ENCODE peak calls at places on chromosomes 4 and X, in eight cellular contexts. O is NT2/D1, Q is mesendoderm, W is adipocyte, N is Peyer's patch, M is PC-3, D is neural progenitor cell, V is endodermal cell. K is an unnamed sample. For H3K4me1 and H3K27me3, the result is how much of the 10 kb centered on the place peaks cover.

GRCh38 chrX:72018277-72019112 is 107.8 kb downstream of the NHSL2 start:
- DNase-seq in O (peak), Q (peak), W (peak), N (peak), M (peak), D (peak), V (peak), K (peak)

GRCh38 chrX:68440940-68441339 is 7.6 kb upstream of the OPHN1 start:
- DNase-seq in O (no peak), Q (no peak), W (peak), N (no peak), M (peak), D (no peak), V (no peak), K (peak)

GRCh38 chr4:3463556-3464348 is 646 bp downstream of the DOK7 start:
- DNase-seq in O (no peak), Q (no peak), W (no peak), N (no peak), M (no peak), D (no peak), V (no peak), K (no peak)

GRCh38 chr4:44210750-44211149 is 237.9 kb downstream of the KCTD8 start:
- DNase-seq in O (no peak), Q (peak), W (no peak), N (no peak), M (no peak), D (no peak), V (peak), K (no peak)

GRCh38 chr4:187118731-187119130 is 395.1 kb upstream of the FAT1 start:
- DNase-seq in O (no peak), Q (no peak), W (no peak), N (no peak), M (no peak), D (no peak), V (no peak), K (no peak)

GRCh38 chr4:66275381-66276060 is 605.2 kb upstream of the EPHA5 start:
- DNase-seq in O (no peak), Q (no peak), W (peak), N (no peak), M (no peak), D (no peak), V (no peak), K (no peak)

GRCh38 chrX:119359618-119360382 is 39.3 kb upstream of the SLC25A43 start:
- DNase-seq in O (no peak), Q (no peak), W (peak), N (no peak), M (no peak), D (no peak), V (no peak), K (no peak)

GRCh38 chr4:9765091-9765490 is 16.3 kb upstream of the DRD5 start:
- DNase-seq in O (no peak), Q (peak), W (no peak), N (no peak), M (peak), D (peak), V (peak), K (no peak)

GRCh38 chr4:5980436-5981155 is 37.6 kb downstream of the C4orf50 start:
- DNase-seq in O (no peak), Q (peak), W (no peak), N (no peak), M (no peak), D (no peak), V (peak), K (no peak)

GRCh38 chr4:147480891-147481576 is at the start of gene EDNRA:
- DNase-seq in O (peak), Q (peak), W (peak), N (no peak), M (peak), D (peak), V (peak), K (no peak)

GRCh38 chrX:7055386-7056137 is 92.0 kb upstream of the STS start:
- DNase-seq in O (no peak), Q (no peak), W (no peak), N (no peak), M (no peak), D (no peak), V (no peak), K (no peak)

GRCh38 chrX:15674899-15675489 is 10.4 kb upstream of the CLTRN start:
- DNase-seq in O (peak), Q (peak), W (peak), N (peak), M (peak), D (peak), V (peak), K (peak)

GRCh38 chr4:185660340-185660739 is 125.0 kb upstream of the PDLIM3 start:
- DNase-seq in O (no peak), Q (no peak), W (no peak), N (no peak), M (no peak), D (no peak), V (no peak), K (no peak)

GRCh38 chr4:7309176-7309575 is 116.8 kb downstream of the SORCS2 start:
- DNase-seq in O (no peak), Q (no peak), W (no peak), N (no peak), M (no peak), D (no peak), V (no peak), K (no peak)

GRCh38 chr4:14596904-14597303 is 405.4 kb upstream of the CPEB2 start:
- DNase-seq in O (no peak), Q (peak), W (no peak), N (no peak), M (peak), D (peak), V (peak), K (no peak)

GRCh38 chrX:28498658-28499057 is 88.6 kb upstream of the IL1RAPL1 start:
- DNase-seq in O (peak), Q (peak), W (peak), N (no peak), M (peak), D (peak), V (peak), K (no peak)

GRCh38 chrX:19840899-19841648 is 46.3 kb downstream of the SH3KBP1 start:
- DNase-seq in O (peak), Q (peak), W (no peak), N (no peak), M (no peak), D (peak), V (peak), K (no peak)

GRCh38 chr4:141387299-141387698 is 166.6 kb downstream of the ZNF330 start:
- DNase-seq in O (no peak), Q (no peak), W (no peak), N (no peak), M (no peak), D (no peak), V (no peak), K (no peak)

GRCh38 chr4:85929926-85930325 is 429.9 kb downstream of the MAPK10 start:
- DNase-seq in O (no peak), Q (no peak), W (no peak), N (no peak), M (no peak), D (peak), V (peak), K (peak)

GRCh38 chr4:41143721-41144379 is 70.5 kb downstream of the APBB2 start:
- DNase-seq in O (no peak), Q (no peak), W (peak), N (no peak), M (peak), D (no peak), V (no peak), K (no peak)

GRCh38 chr4:156686120-156686519 is 285.5 kb downstream of the PDGFC start:
- DNase-seq in O (no peak), Q (no peak), W (peak), N (no peak), M (no peak), D (no peak), V (no peak), K (no peak)

GRCh38 chr4:92234393-92235176 is 69.2 kb upstream of the GRID2 start:
- DNase-seq in O (no peak), Q (no peak), W (peak), N (no peak), M (peak), D (no peak), V (no peak), K (no peak)

GRCh38 chr4:74032064-74032463 is 6.4 kb downstream of the CXCL3 start:
- DNase-seq in O (no peak), Q (no peak), W (no peak), N (no peak), M (peak), D (no peak), V (no peak), K (no peak)

GRCh38 chr4:80072607-80073361 is at the start of gene ANTXR2:
- DNase-seq in O (peak), Q (peak), W (peak), N (peak), M (peak), D (peak), V (peak), K (peak)

GRCh38 chr4:80071643-80072606 is 1.1 kb downstream of the ANTXR2 start:
- DNase-seq in O (peak), Q (peak), W (peak), N (peak), M (peak), D (peak), V (peak), K (peak)

GRCh38 chr4:80069108-80069836 is 3.8 kb downstream of the ANTXR2 start:
- DNase-seq in O (no peak), Q (no peak), W (no peak), N (no peak), M (peak), D (no peak), V (no peak), K (no peak)

GRCh38 chr4:80070880-80071620 is 2.0 kb downstream of the ANTXR2 start:
- DNase-seq in O (no peak), Q (no peak), W (peak), N (no peak), M (peak), D (no peak), V (no peak), K (no peak)

DNA sequence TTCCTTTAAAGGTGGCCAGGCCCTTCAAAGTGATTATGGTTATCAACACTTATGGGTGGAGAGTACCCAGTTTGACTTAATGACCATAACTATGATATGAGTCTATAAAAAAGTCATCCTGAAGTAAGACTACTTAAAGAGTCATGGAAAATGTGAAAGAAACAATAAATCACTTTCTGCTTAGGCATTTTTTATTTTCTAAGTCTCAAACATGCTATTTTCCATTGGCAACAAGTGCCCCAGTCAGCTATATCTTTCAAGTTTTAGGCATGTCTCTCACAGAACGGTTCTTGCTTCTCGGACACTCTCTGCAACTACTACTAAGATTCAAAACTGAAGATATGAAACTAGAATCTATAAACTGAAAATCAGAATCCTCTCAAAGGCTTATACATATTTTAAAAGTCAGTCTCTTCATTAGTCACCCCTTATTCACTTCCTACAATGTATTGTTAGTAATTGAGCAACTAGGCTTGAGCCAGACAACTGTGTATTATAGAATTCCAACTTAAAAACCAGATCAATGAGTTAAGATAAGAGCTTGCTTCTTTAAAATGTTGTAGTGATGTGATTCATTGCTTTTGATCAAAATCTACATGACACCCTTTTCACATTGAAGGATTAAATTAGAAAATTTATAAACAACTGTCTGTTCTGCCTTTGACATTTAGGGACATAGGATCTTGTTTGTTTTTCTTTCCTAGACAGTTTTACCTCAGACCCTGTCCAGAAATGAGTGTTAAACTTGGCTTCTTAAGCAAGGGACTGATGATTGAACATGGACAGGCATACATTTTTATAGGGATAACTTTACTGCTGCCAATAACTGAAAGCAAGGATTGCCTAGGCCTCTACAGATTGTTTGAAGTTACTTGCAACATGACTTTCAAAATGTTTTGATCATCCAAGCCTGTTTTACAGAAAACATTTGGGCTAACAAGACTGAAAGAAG is 2.9 kb downstream of the ANTXR2 start:
- DNase-seq in O (no peak), Q (no peak), W (peak), N (no peak), M (peak), D (no peak), V (no peak), K (no peak)
- H3K4me1 ChIP-seq in O (under half), Q (under half), W (under half), N (under half), M (under half), D (under half), V (under half), K (under half)

GRCh38 chrX:40459576-40460158 is 121.1 kb upstream of the ATP6AP2 start:
- DNase-seq in O (peak), Q (no peak), W (no peak), N (no peak), M (no peak), D (peak), V (peak), K (no peak)

GRCh38 chrX:40468033-40468979 is 112.5 kb upstream of the ATP6AP2 start:
- DNase-seq in O (peak), Q (peak), W (peak), N (peak), M (peak), D (peak), V (peak), K (peak)

GRCh38 chrX:40465735-40466551 is 114.8 kb upstream of the ATP6AP2 start:
- DNase-seq in O (no peak), Q (no peak), W (no peak), N (no peak), M (no peak), D (no peak), V (no peak), K (no peak)

GRCh38 chrX:40460926-40461325 is 119.8 kb upstream of the ATP6AP2 start:
- DNase-seq in O (no peak), Q (no peak), W (no peak), N (no peak), M (no peak), D (no peak), V (no peak), K (no peak)

GRCh38 chrX:40462797-40463196 is 118.0 kb upstream of the ATP6AP2 start:
- DNase-seq in O (no peak), Q (no peak), W (no peak), N (no peak), M (no peak), D (no peak), V (no peak), K (no peak)
- H3K27me3 ChIP-seq in O (under half), Q (under half), W (half or more), N (under half), M (under half), D (under half), V (under half), K (under half)

DNA sequence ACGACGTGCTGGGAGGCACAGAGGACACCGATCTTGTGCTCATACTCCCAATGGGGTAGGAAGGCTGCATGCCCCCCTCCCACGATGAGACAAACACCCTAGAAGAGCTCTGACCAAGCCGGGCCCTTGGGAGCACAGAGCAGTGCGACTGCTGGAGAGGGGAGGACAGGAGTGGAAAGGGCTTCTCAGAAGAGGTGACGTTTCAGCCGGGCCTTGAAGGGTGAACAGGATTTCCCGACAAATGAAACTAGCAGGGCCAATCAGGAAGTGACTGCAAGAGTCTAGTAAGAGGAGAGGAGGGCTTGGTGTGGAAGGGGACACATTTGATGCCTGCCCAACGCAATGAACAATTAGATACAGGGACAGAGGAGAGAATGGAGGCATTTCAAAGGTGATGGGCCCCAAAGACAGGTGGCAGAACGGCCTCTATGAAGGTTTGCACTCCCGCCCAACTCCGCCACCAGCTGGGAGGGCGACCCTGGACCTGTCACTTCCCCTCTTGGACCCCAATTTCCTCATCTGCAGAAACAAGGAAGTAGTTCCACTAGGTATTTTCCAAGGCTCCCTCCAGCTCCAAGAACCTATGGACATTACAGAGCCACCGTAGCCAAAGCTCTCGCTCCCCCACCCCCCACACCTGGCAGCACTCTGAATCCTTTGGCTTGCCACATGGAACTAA is 3.9 kb downstream of the HCFC1 start:
- DNase-seq in O (no peak), Q (no peak), W (no peak), N (peak), M (no peak), D (no peak), V (no peak), K (no peak)
- H3K4me3 ChIP-seq in O (no peak), Q (no peak), W (peak), N (no peak), M (peak), D (peak), V (peak), K (no peak)

DNA sequence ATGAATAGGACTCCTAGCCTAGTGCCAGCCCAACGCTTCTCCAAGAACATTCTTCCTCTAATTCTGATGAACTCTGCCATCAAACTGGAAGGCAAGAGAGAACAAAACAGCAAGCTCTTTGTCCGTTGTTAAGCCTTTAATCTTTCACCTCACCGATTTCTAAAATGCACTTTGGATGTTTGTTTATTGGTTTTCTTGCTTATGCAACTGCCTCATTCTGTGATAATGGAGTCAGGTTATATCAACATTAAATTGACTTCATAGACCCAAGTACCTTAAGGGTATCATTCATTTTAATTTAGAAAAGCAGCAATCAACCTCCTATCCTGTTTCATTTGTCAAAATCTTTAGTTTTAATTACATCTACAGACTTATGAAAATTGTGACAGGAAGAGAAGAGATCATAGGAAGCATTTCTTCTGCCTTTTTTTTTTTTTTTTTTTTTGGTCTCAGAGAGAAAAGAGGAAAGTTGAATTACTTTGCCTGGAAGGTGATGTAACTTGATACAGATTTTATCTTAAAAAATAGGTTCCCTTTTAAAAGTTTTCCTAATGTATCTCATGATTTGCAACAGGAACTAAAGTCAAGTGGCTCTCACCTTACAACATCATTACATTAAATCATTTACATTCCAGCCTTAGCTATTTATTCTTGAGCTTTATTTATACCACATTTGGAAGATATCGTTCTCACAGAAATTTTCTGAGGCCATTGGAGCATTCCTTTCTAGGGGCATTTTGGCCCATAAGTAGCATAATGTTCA is 284.8 kb upstream of the FTHL17 start:
- DNase-seq in O (no peak), Q (no peak), W (no peak), N (no peak), M (no peak), D (no peak), V (no peak), K (no peak)
- H3K4me1 ChIP-seq in O (under half), Q (under half), W (under half), N (under half), M (under half), D (under half), V (under half), K (under half)

GRCh38 chr4:84502955-84503373 is 3.9 kb upstream of the NKX6-1 start:
- DNase-seq in O (no peak), Q (no peak), W (no peak), N (no peak), M (no peak), D (peak), V (peak), K (no peak)

GRCh38 chr4:84502333-84502954 is 3.4 kb upstream of the NKX6-1 start:
- DNase-seq in O (no peak), Q (no peak), W (no peak), N (no peak), M (no peak), D (no peak), V (no peak), K (no peak)

GRCh38 chr4:84500386-84501196 is 1.5 kb upstream of the NKX6-1 start:
- DNase-seq in O (no peak), Q (no peak), W (no peak), N (no peak), M (no peak), D (no peak), V (peak), K (no peak)

GRCh38 chr4:84501721-84502267 is 2.7 kb upstream of the NKX6-1 start:
- DNase-seq in O (no peak), Q (no peak), W (no peak), N (no peak), M (no peak), D (peak), V (peak), K (no peak)

DNA sequence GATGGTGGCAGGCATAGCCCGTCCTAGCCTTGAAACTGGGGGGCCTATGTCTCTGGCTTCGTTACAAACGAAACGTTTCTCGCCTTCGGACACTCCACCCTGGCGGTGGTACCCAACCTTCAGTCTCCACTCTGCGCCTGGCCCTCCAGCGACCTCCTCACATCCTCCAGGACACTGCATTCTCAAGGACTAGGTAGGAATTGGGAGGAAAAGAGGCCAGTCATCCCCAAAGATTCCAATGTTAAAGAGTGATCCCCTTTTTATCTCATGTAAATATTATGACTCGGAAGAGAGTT is 2.1 kb upstream of the NKX6-1 start:
- DNase-seq in O (no peak), Q (no peak), W (no peak), N (no peak), M (no peak), D (peak), V (peak), K (no peak)
- H3K27me3 ChIP-seq in O (half or more), Q (half or more), W (half or more), N (under half), M (under half), D (half or more), V (half or more), K (under half)

DNA sequence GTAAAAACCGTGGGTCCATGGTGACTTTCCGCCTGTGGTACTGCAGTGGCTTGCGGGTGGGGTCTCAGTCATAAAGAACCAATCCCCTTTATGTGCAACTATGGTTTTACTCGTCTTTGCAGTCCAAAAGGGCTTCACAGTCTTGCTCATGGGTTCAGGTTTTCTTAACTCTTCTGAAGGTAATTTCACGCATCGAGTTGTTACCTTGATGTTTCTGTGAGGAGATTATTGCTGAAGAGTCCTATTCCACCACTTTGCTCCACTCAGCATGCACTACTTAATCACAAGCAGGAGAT is 41.5 kb downstream of the F8 start:
- DNase-seq in O (no peak), Q (no peak), W (no peak), N (no peak), M (no peak), D (no peak), V (no peak), K (no peak)
- H3K4me3 ChIP-seq in O (no peak), Q (no peak), W (peak), N (no peak), M (peak), D (no peak), V (no peak), K (no peak)